ENCODE peak calls at places on chromosomes 1 and 21, in five cellular contexts. M is A549, D is HepG2, P is GM12878, F is K562. G is an unnamed sample.
A peak's percentile ranks its signal among the peaks of the same experiment; 100 is the strongest.

GRCh38 chr1:67850151-67850551 is 16.9 kb upstream of the GNG12 start:
- DNase-seq in D (no peak), F (peak; percentile 15), P (no peak), M (peak; percentile 58), G (no peak)

GRCh38 chr1:181638004-181638403 is 154.7 kb downstream of the CACNA1E start:
- DNase-seq in F (no peak), M (no peak), P (no peak), D (no peak), G (no peak)

GRCh38 chr1:13781907-13782633 is 82.1 kb downstream of the PRDM2 start:
- DNase-seq in M (no peak), D (no peak), P (no peak), F (no peak), G (no peak)

GRCh38 chr1:193520472-193520871 is 334.1 kb upstream of the B3GALT2 start:
- DNase-seq in M (no peak), D (no peak), F (no peak), P (no peak), G (no peak)

GRCh38 chr1:176119549-176119948 is 87.5 kb downstream of the COP1 start:
- DNase-seq in F (no peak), P (no peak), M (peak; percentile 33), D (peak; percentile 39), G (no peak)

GRCh38 chr1:36128126-36128904 is 3.3 kb upstream of the COL8A2 start:
- DNase-seq in D (no peak), F (peak; percentile 83), M (no peak), P (no peak), G (no peak)

GRCh38 chr1:91583326-91583755 is 82.7 kb downstream of the CDC7 start:
- DNase-seq in F (no peak), P (no peak), D (no peak), M (no peak), G (no peak)

GRCh38 chr1:248611883-248612282 is 14.4 kb upstream of the OR2T10 start:
- DNase-seq in D (no peak), F (no peak), M (no peak), P (no peak), G (no peak)

GRCh38 chr1:47226121-47226977 is 5.7 kb downstream of the TAL1 start:
- DNase-seq in D (no peak), M (no peak), P (no peak), F (no peak), G (no peak)

GRCh38 chr1:167250482-167250881 is 29.8 kb downstream of the POU2F1 start:
- DNase-seq in F (no peak), P (no peak), D (no peak), M (no peak), G (no peak)

GRCh38 chr1:52569333-52570265 is 16.7 kb upstream of the TUT4 start:
- DNase-seq in F (no peak), D (no peak), P (no peak), M (no peak), G (no peak)

GRCh38 chr1:15799928-15800835 is 7.3 kb downstream of the UQCRHL start:
- DNase-seq in M (peak; percentile 97), F (peak; percentile 85), D (peak; percentile 98), P (no peak), G (peak; percentile 37)

GRCh38 chr1:45785583-45785982 is 17.8 kb upstream of the MAST2 start:
- DNase-seq in M (no peak), D (no peak), P (peak; percentile 53), F (no peak), G (no peak)

GRCh38 chr1:42529724-42530161 is 66.7 kb downstream of the CCDC30 start:
- DNase-seq in F (no peak), M (peak; percentile 38), P (no peak), D (no peak), G (no peak)

GRCh38 chr1:101290922-101291561 is 54.2 kb downstream of the S1PR1 start:
- DNase-seq in F (no peak), D (no peak), P (no peak), M (no peak), G (no peak)

GRCh38 chr1:222195857-222196256 is 352.0 kb downstream of the HHIPL2 start:
- DNase-seq in P (no peak), M (no peak), F (no peak), D (no peak), G (no peak)

GRCh38 chr1:224759570-224760562 is 143.7 kb downstream of the CNIH3 start:
- DNase-seq in P (no peak), F (no peak), D (no peak), M (no peak), G (no peak)

GRCh38 chr1:23913212-23913880 is at the start of gene CNR2:
- DNase-seq in F (no peak), P (no peak), D (no peak), M (no peak), G (no peak)

GRCh38 chr1:40153073-40153770 is 8.0 kb upstream of the RLF start:
- DNase-seq in F (peak; percentile 25), P (peak; percentile 59), D (peak; percentile 32), M (peak; percentile 61), G (no peak)

GRCh38 chr1:21775985-21776562 is 6.9 kb downstream of the USP48 start:
- DNase-seq in F (no peak), P (no peak), M (peak; percentile 68), D (peak; percentile 89), G (no peak)

GRCh38 chr1:179016694-179017382 is 8.9 kb upstream of the FAM20B start:
- DNase-seq in F (peak; percentile 89), D (peak; percentile 89), M (peak; percentile 92), P (no peak), G (no peak)

GRCh38 chr1:27408151-27408550 is 15.7 kb downstream of the GPR3 start:
- DNase-seq in D (no peak), M (no peak), P (no peak), F (no peak), G (no peak)

GRCh38 chr1:13805431-13805830 is 105.4 kb downstream of the PRDM2 start:
- DNase-seq in F (no peak), D (no peak), P (no peak), M (no peak), G (no peak)

GRCh38 chr1:201882665-201883132 is 6.0 kb upstream of the SHISA4 start:
- DNase-seq in F (peak; percentile 57), D (no peak), M (peak; percentile 44), P (peak; percentile 7), G (no peak)

GRCh38 chr1:100773444-100773843 is 53.9 kb downstream of the VCAM1 start:
- DNase-seq in P (no peak), D (no peak), M (no peak), F (no peak), G (no peak)

GRCh38 chr1:212916395-212917133 is 33.8 kb upstream of the VASH2 start:
- DNase-seq in D (peak; percentile 50), F (peak; percentile 42), P (no peak), M (no peak), G (peak; percentile 63)

GRCh38 chr1:181075727-181076350 is 12.7 kb upstream of the IER5 start:
- DNase-seq in F (no peak), D (no peak), M (peak; percentile 71), P (no peak), G (no peak)

GRCh38 chr1:98323396-98323795 is 338.1 kb upstream of the SNX7 start:
- DNase-seq in P (no peak), F (no peak), M (peak; percentile 78), D (no peak), G (no peak)

GRCh38 chr1:47624531-47624930 is 186.7 kb downstream of the FOXD2 start:
- DNase-seq in M (no peak), F (peak; percentile 31), P (no peak), D (peak; percentile 27), G (no peak)

GRCh38 chr1:112704908-112705627 is 1.9 kb downstream of the RHOC start:
- DNase-seq in M (peak; percentile 88), D (peak; percentile 84), F (peak; percentile 82), P (peak; percentile 83), G (peak; percentile 89)

GRCh38 chr1:203629509-203630082 is 3.0 kb downstream of the ATP2B4 start:
- DNase-seq in P (no peak), D (no peak), F (peak; percentile 74), M (no peak), G (peak; percentile 71)

GRCh38 chr21:22374218-22374969 is 1376.2 kb downstream of the NCAM2 start:
- DNase-seq in D (no peak), P (no peak), F (no peak), M (no peak), G (peak; percentile 27)

GRCh38 chr1:12547586-12548225 is 70.3 kb downstream of the DHRS3 start:
- DNase-seq in P (no peak), D (no peak), M (no peak), F (no peak), G (peak; percentile 4)

GRCh38 chr1:201708085-201708512 is 120.9 kb upstream of the IPO9 start:
- DNase-seq in F (no peak), D (no peak), P (no peak), M (peak; percentile 32), G (no peak)

GRCh38 chr21:46172863-46173528 is 11.3 kb downstream of the SPATC1L start:
- DNase-seq in F (no peak), D (no peak), P (no peak), M (no peak), G (no peak)

GRCh38 chr1:2314803-2315710 is 76.3 kb downstream of the MORN1 start:
- DNase-seq in P (no peak), D (peak; percentile 21), M (peak; percentile 35), F (peak; percentile 96), G (peak; percentile 68)

GRCh38 chr1:101081496-101082282 is 56.1 kb upstream of the DPH5 start:
- DNase-seq in M (no peak), F (no peak), P (no peak), D (no peak), G (no peak)

GRCh38 chr1:171644805-171645483 is 7.5 kb downstream of the MYOC start:
- DNase-seq in D (peak; percentile 87), F (peak; percentile 72), P (peak; percentile 49), M (peak; percentile 91), G (peak; percentile 91)
- TF ChIP-seq ESRRA in D (no peak), F (no peak), P (no peak), M (no peak), G (no peak)

DNA sequence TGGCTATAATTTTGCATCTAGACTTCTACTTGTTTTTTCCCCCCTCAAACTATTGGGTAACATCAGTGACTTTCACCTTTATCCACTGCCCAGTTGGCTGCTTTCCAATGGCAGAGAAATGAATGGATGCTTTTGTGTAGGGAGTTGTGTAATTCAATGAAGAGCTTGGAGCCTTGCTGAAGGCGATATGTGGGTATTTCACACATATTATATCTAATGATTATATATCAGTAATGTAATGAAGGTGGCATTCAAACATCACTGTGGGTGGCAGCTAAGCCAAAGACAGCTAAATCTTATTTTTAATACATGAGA is 81.2 kb downstream of the TGFB2 start:
- DNase-seq in P (no peak), F (no peak), D (peak; percentile 95), M (peak; percentile 79), G (no peak)
- TF ChIP-seq ESRRA in P (no peak), F (no peak), D (no peak), M (no peak), G (no peak)

GRCh38 chr1:152096931-152097330 is 8.1 kb upstream of the TCHHL1 start:
- DNase-seq in M (no peak), P (no peak), F (no peak), D (no peak), G (no peak)
- TF ChIP-seq ESRRA in M (no peak), P (no peak), F (no peak), D (no peak), G (no peak)

DNA sequence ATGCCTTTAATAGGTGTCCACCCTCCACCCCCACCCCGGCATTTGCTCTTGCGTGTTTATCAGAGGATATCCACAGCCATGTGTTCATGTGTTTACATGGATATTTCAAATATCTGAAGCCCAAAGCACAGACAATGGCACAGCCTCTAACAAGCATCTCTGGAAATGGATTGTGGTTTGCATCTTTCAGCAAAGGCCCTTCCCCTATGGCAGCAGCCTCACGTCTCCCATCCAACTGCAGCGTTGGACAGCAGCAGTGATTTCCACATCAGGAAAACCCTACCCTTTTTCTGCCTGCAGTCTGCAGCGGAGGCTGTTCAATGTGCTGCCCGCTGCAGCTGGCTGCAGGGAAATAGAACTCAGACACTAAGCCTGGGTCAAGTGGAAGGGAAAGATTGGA is 1.6 kb downstream of the RASSF5 start:
- DNase-seq in M (no peak), F (no peak), P (no peak), D (no peak), G (no peak)
- TF ChIP-seq ESRRA in M (no peak), F (no peak), P (no peak), D (no peak), G (no peak)